ENCODE peak calls at places on chromosomes 1 and 21, in nine cellular contexts. One of them, this sample, is unnamed.

GRCh38 chr1:84122780-84123382 is 21.2 kb upstream of the PRKACB start:
- DNase-seq in suprapubic skin: no peak
- DNase-seq in prostate gland: peak; percentile 48
- DNase-seq in upper lobe of left lung: peak; percentile 36
- DNase-seq in NB4: peak; percentile 47
- DNase-seq in H54: no peak
- DNase-seq in tibial nerve: peak; percentile 24
- DNase-seq in vagina: no peak
- DNase-seq in IMR-90: peak; percentile 58
- DNase-seq in this sample: peak; percentile 82

GRCh38 chr1:13585599-13585965 is 1.9 kb downstream of the PDPN start:
- DNase-seq in upper lobe of left lung: no peak
- DNase-seq in NB4: no peak
- DNase-seq in suprapubic skin: no peak
- DNase-seq in tibial nerve: no peak
- DNase-seq in IMR-90: no peak
- DNase-seq in prostate gland: no peak
- DNase-seq in vagina: no peak
- DNase-seq in H54: no peak
- DNase-seq in this sample: no peak

GRCh38 chr1:174682419-174683008 is 234.8 kb downstream of the GPR52 start:
- DNase-seq in suprapubic skin: no peak
- DNase-seq in H54: no peak
- DNase-seq in tibial nerve: no peak
- DNase-seq in upper lobe of left lung: no peak
- DNase-seq in vagina: no peak
- DNase-seq in prostate gland: no peak
- DNase-seq in IMR-90: peak; percentile 93
- DNase-seq in NB4: no peak
- DNase-seq in this sample: no peak

GRCh38 chr1:246317723-246318359 is 189.2 kb downstream of the SMYD3 start:
- DNase-seq in H54: peak; percentile 6
- DNase-seq in IMR-90: peak; percentile 88
- DNase-seq in tibial nerve: no peak
- DNase-seq in NB4: no peak
- DNase-seq in suprapubic skin: no peak
- DNase-seq in vagina: no peak
- DNase-seq in prostate gland: no peak
- DNase-seq in upper lobe of left lung: no peak
- DNase-seq in this sample: no peak

GRCh38 chr1:156816561-156817328 is at the start of gene SH2D2A:
- DNase-seq in upper lobe of left lung: peak; percentile 60
- DNase-seq in NB4: peak; percentile 81
- DNase-seq in suprapubic skin: no peak
- DNase-seq in IMR-90: peak; percentile 41
- DNase-seq in tibial nerve: no peak
- DNase-seq in vagina: no peak
- DNase-seq in prostate gland: no peak
- DNase-seq in H54: no peak
- DNase-seq in this sample: peak; percentile 36

GRCh38 chr1:77175230-77175844 is 43.9 kb downstream of the PIGK start:
- DNase-seq in tibial nerve: no peak
- DNase-seq in IMR-90: peak; percentile 6
- DNase-seq in H54: no peak
- DNase-seq in upper lobe of left lung: no peak
- DNase-seq in NB4: peak; percentile 23
- DNase-seq in prostate gland: no peak
- DNase-seq in suprapubic skin: no peak
- DNase-seq in vagina: no peak
- DNase-seq in this sample: peak; percentile 45

GRCh38 chr1:2826736-2827292 is 25.3 kb upstream of the TTC34 start:
- DNase-seq in tibial nerve: no peak
- DNase-seq in vagina: no peak
- DNase-seq in NB4: no peak
- DNase-seq in suprapubic skin: no peak
- DNase-seq in IMR-90: no peak
- DNase-seq in prostate gland: no peak
- DNase-seq in upper lobe of left lung: no peak
- DNase-seq in H54: no peak
- DNase-seq in this sample: no peak

GRCh38 chr21:37368536-37369279 is 2.1 kb downstream of the DYRK1A start:
- DNase-seq in upper lobe of left lung: no peak
- DNase-seq in suprapubic skin: no peak
- DNase-seq in NB4: peak; percentile 30
- DNase-seq in H54: no peak
- DNase-seq in tibial nerve: no peak
- DNase-seq in IMR-90: peak; percentile 48
- DNase-seq in prostate gland: no peak
- DNase-seq in vagina: no peak
- DNase-seq in this sample: peak; percentile 80

GRCh38 chr1:118360817-118361216 is 175.8 kb upstream of the SPAG17 start:
- DNase-seq in NB4: no peak
- DNase-seq in vagina: no peak
- DNase-seq in prostate gland: no peak
- DNase-seq in IMR-90: peak; percentile 29
- DNase-seq in suprapubic skin: no peak
- DNase-seq in tibial nerve: no peak
- DNase-seq in upper lobe of left lung: no peak
- DNase-seq in H54: no peak
- DNase-seq in this sample: no peak

GRCh38 chr1:241916196-241916595 is 41.4 kb upstream of the BECN2 start:
- DNase-seq in tibial nerve: no peak
- DNase-seq in upper lobe of left lung: no peak
- DNase-seq in IMR-90: no peak
- DNase-seq in prostate gland: no peak
- DNase-seq in suprapubic skin: no peak
- DNase-seq in vagina: no peak
- DNase-seq in H54: no peak
- DNase-seq in NB4: no peak
- DNase-seq in this sample: no peak

GRCh38 chr1:19087737-19088594 is 122.1 kb downstream of the UBR4 start:
- DNase-seq in upper lobe of left lung: no peak
- DNase-seq in H54: no peak
- DNase-seq in suprapubic skin: no peak
- DNase-seq in IMR-90: peak; percentile 14
- DNase-seq in vagina: no peak
- DNase-seq in NB4: no peak
- DNase-seq in prostate gland: no peak
- DNase-seq in tibial nerve: no peak
- DNase-seq in this sample: no peak

GRCh38 chr1:154760469-154760933 is 109.6 kb downstream of the KCNN3 start:
- DNase-seq in tibial nerve: no peak
- DNase-seq in prostate gland: peak; percentile 60
- DNase-seq in IMR-90: no peak
- DNase-seq in upper lobe of left lung: peak; percentile 75
- DNase-seq in NB4: peak; percentile 25
- DNase-seq in vagina: no peak
- DNase-seq in H54: no peak
- DNase-seq in suprapubic skin: no peak
- DNase-seq in this sample: peak; percentile 40

GRCh38 chr1:94382163-94382562 is 36.0 kb upstream of the ABCD3 start:
- DNase-seq in H54: no peak
- DNase-seq in vagina: no peak
- DNase-seq in upper lobe of left lung: peak; percentile 93
- DNase-seq in IMR-90: no peak
- DNase-seq in suprapubic skin: no peak
- DNase-seq in prostate gland: peak; percentile 83
- DNase-seq in tibial nerve: no peak
- DNase-seq in NB4: peak; percentile 7
- DNase-seq in this sample: no peak

GRCh38 chr1:169576934-169577331 is 9.3 kb downstream of the F5 start:
- DNase-seq in IMR-90: no peak
- DNase-seq in tibial nerve: no peak
- DNase-seq in vagina: no peak
- DNase-seq in NB4: no peak
- DNase-seq in prostate gland: no peak
- DNase-seq in H54: no peak
- DNase-seq in upper lobe of left lung: no peak
- DNase-seq in suprapubic skin: no peak
- DNase-seq in this sample: no peak

GRCh38 chr1:223227486-223228196 is 84.6 kb upstream of the TLR5 start:
- DNase-seq in NB4: no peak
- DNase-seq in H54: no peak
- DNase-seq in upper lobe of left lung: no peak
- DNase-seq in IMR-90: peak; percentile 18
- DNase-seq in vagina: peak; percentile 92
- DNase-seq in tibial nerve: no peak
- DNase-seq in suprapubic skin: peak; percentile 29
- DNase-seq in prostate gland: no peak
- DNase-seq in this sample: no peak

GRCh38 chr1:194233069-194233468 is 1046.7 kb upstream of the B3GALT2 start:
- DNase-seq in suprapubic skin: no peak
- DNase-seq in IMR-90: peak; percentile 19
- DNase-seq in tibial nerve: no peak
- DNase-seq in vagina: no peak
- DNase-seq in H54: no peak
- DNase-seq in upper lobe of left lung: no peak
- DNase-seq in NB4: no peak
- DNase-seq in prostate gland: no peak
- DNase-seq in this sample: no peak

GRCh38 chr1:56188216-56188615 is 391.1 kb downstream of the PLPP3 start:
- DNase-seq in vagina: no peak
- DNase-seq in NB4: no peak
- DNase-seq in IMR-90: no peak
- DNase-seq in upper lobe of left lung: no peak
- DNase-seq in prostate gland: no peak
- DNase-seq in suprapubic skin: no peak
- DNase-seq in H54: no peak
- DNase-seq in tibial nerve: no peak
- DNase-seq in this sample: no peak

GRCh38 chr1:3349161-3349967 is 105.1 kb upstream of the ARHGEF16 start:
- DNase-seq in IMR-90: no peak
- DNase-seq in NB4: peak; percentile 19
- DNase-seq in tibial nerve: no peak
- DNase-seq in suprapubic skin: no peak
- DNase-seq in H54: no peak
- DNase-seq in vagina: no peak
- DNase-seq in prostate gland: no peak
- DNase-seq in upper lobe of left lung: no peak
- DNase-seq in this sample: no peak

DNA sequence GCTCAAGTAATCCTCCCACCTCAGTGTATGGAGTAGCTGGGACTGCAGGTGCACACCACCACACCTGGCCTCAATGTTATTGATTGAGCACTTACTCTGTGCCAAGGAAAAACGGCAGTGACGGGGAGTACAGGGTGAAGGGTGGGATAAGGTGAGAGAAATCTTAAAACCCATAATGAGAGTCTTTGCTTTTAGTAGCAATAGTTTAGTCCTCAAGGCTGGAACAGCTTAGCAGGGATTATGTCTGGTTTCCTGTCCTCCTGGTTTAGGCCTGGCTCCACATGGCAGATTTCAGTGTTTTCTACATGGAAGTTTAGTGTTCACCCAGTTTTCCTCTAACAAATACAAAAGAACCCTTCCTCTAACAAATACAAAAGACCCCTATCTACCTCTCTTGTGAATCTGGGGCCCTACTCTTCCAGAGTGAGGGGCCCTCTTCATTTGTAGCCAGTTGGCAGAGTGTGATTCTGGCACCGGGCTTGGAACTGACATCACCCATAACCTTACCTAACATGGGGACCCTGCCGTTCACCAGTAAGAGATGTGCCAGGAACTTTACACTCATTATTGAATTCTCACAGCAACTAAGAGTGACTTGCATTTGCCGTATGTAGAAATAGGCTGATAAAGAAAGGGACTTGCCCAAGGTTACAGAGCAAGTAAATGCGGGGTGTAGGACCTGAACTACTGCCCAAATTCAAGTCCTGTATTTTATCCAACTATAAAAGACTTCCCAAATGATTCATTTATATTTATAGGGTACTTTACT is 6.9 kb downstream of the ZNF691 start:
- DNase-seq in H54: no peak
- DNase-seq in NB4: no peak
- DNase-seq in upper lobe of left lung: no peak
- DNase-seq in IMR-90: no peak
- DNase-seq in tibial nerve: no peak
- DNase-seq in prostate gland: no peak
- DNase-seq in vagina: no peak
- DNase-seq in suprapubic skin: no peak
- DNase-seq in this sample: no peak
- TF ChIP-seq POLR2A in H54: no peak
- TF ChIP-seq POLR2A in NB4: no peak
- TF ChIP-seq POLR2A in upper lobe of left lung: no peak
- TF ChIP-seq POLR2A in IMR-90: no peak
- TF ChIP-seq POLR2A in tibial nerve: no peak
- TF ChIP-seq POLR2A in prostate gland: no peak
- TF ChIP-seq POLR2A in vagina: no peak
- TF ChIP-seq POLR2A in suprapubic skin: no peak
- TF ChIP-seq POLR2A in this sample: no peak

GRCh38 chr1:47229031-47229831 is 2.8 kb downstream of the TAL1 start:
- DNase-seq in tibial nerve: no peak
- DNase-seq in IMR-90: no peak
- DNase-seq in prostate gland: no peak
- DNase-seq in upper lobe of left lung: no peak
- DNase-seq in suprapubic skin: no peak
- DNase-seq in NB4: no peak
- DNase-seq in vagina: no peak
- DNase-seq in H54: no peak
- DNase-seq in this sample: peak; percentile 88
- TF ChIP-seq POLR2A in tibial nerve: no peak
- TF ChIP-seq POLR2A in IMR-90: no peak
- TF ChIP-seq POLR2A in prostate gland: no peak
- TF ChIP-seq POLR2A in upper lobe of left lung: no peak
- TF ChIP-seq POLR2A in suprapubic skin: no peak
- TF ChIP-seq POLR2A in NB4: no peak
- TF ChIP-seq POLR2A in vagina: no peak
- TF ChIP-seq POLR2A in H54: no peak
- TF ChIP-seq POLR2A in this sample: peak; percentile 90

GRCh38 chr1:161218301-161219077 is 3.4 kb downstream of the FCER1G start:
- DNase-seq in upper lobe of left lung: no peak
- DNase-seq in NB4: no peak
- DNase-seq in H54: no peak
- DNase-seq in vagina: no peak
- DNase-seq in IMR-90: no peak
- DNase-seq in prostate gland: no peak
- DNase-seq in tibial nerve: no peak
- DNase-seq in suprapubic skin: no peak
- DNase-seq in this sample: no peak
- TF ChIP-seq POLR2A in upper lobe of left lung: no peak
- TF ChIP-seq POLR2A in NB4: no peak
- TF ChIP-seq POLR2A in H54: no peak
- TF ChIP-seq POLR2A in vagina: no peak
- TF ChIP-seq POLR2A in IMR-90: no peak
- TF ChIP-seq POLR2A in prostate gland: no peak
- TF ChIP-seq POLR2A in tibial nerve: no peak
- TF ChIP-seq POLR2A in suprapubic skin: no peak
- TF ChIP-seq POLR2A in this sample: no peak

DNA sequence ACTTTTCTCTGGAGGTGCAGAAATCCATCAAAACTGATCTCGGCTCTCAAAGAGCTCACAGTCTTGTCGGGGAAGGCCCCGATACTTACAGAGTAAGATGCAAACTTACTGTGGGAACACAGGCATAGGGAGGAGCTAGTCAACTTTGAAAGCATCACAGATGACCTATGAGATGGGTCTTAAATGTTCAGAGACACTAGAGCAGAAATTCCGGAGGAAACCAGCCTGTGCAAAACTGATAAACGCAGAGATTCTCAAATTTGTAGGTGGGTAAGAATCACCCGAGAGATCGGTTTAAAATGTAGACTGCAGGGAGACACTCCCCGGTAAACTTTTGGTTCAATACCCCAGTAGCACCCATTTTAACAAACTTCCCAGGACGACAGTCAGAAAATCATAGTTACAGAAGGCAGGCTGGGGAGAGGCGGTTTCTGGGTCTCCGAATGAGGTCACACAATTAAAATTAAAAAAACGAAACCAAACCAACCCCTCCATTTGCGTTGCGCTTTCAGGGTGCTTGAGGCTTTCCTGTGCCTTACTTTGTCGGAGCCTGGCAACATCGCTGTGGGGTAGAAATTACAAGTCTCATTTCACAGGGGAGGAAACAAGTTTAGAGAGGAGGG is 759 bp upstream of the THRAP3 start:
- DNase-seq in vagina: no peak
- DNase-seq in IMR-90: peak; percentile 73
- DNase-seq in suprapubic skin: peak; percentile 47
- DNase-seq in prostate gland: peak; percentile 45
- DNase-seq in H54: no peak
- DNase-seq in NB4: peak; percentile 67
- DNase-seq in upper lobe of left lung: no peak
- DNase-seq in tibial nerve: no peak
- DNase-seq in this sample: peak; percentile 81
- TF ChIP-seq POLR2A in vagina: no peak
- TF ChIP-seq POLR2A in IMR-90: no peak
- TF ChIP-seq POLR2A in suprapubic skin: no peak
- TF ChIP-seq POLR2A in prostate gland: peak; percentile 6
- TF ChIP-seq POLR2A in H54: no peak
- TF ChIP-seq POLR2A in NB4: no peak
- TF ChIP-seq POLR2A in upper lobe of left lung: no peak
- TF ChIP-seq POLR2A in tibial nerve: no peak
- TF ChIP-seq POLR2A in this sample: no peak

This sample was measured in erythroblast.